ENCODE peak calls at places on chromosomes 16 and 17, in four cellular contexts. L, F, N and U are unnamed samples.

GRCh38 chr16:89402962-89403361 is 87.4 kb downstream of the ANKRD11 start:
- DNase-seq in L (no peak), F (no peak), N (no peak), U (no peak)

GRCh38 chr16:61148930-61149329 is 887.3 kb downstream of the CDH8 start:
- DNase-seq in L (no peak), F (no peak), N (no peak), U (no peak)

GRCh38 chr17:31509805-31510177 is 118.3 kb downstream of the RAB11FIP4 start:
- DNase-seq in L (no peak), F (no peak), N (no peak), U (no peak)

GRCh38 chr17:13337864-13338371 is 263.8 kb downstream of the HS3ST3A1 start:
- DNase-seq in L (no peak), F (no peak), N (peak), U (peak)

GRCh38 chr16:28985206-28985605 is 354 bp downstream of the LAT start:
- DNase-seq in L (no peak), F (no peak), N (no peak), U (no peak)

GRCh38 chr16:851209-851810 is 50.8 kb upstream of the GNG13 start:
- DNase-seq in L (no peak), F (no peak), N (no peak), U (no peak)

GRCh38 chr17:10172241-10172741 is 26.1 kb downstream of the GAS7 start:
- DNase-seq in L (no peak), F (no peak), N (no peak), U (peak)

GRCh38 chr17:16282522-16282921 is 65.5 kb downstream of the PIGL start:
- DNase-seq in L (no peak), F (no peak), N (no peak), U (peak)

GRCh38 chr17:47204722-47205418 is 4.3 kb upstream of the MYL4 start:
- DNase-seq in L (no peak), F (peak), N (peak), U (peak)

GRCh38 chr16:30185141-30185682 is 1.8 kb downstream of the CORO1A start:
- DNase-seq in L (no peak), F (no peak), N (no peak), U (no peak)

GRCh38 chr16:50697881-50698767 is 4.7 kb downstream of the NOD2 start:
- DNase-seq in L (no peak), F (peak), N (no peak), U (peak)

GRCh38 chr17:80354381-80354780 is 60.6 kb upstream of the ENDOV start:
- DNase-seq in L (no peak), F (no peak), N (no peak), U (no peak)

GRCh38 chr17:78378225-78379133 is at the start of gene PGS1:
- DNase-seq in L (no peak), F (no peak), N (peak), U (peak)

GRCh38 chr16:57480127-57480753 is 6.1 kb downstream of the DOK4 start:
- DNase-seq in L (no peak), F (no peak), N (peak), U (peak)

GRCh38 chr16:88865310-88865709 is 1.1 kb downstream of the PABPN1L start:
- DNase-seq in L (no peak), F (no peak), N (no peak), U (no peak)

GRCh38 chr16:11636172-11636721 is 32.0 kb upstream of the SNN start:
- DNase-seq in L (peak), F (no peak), N (peak), U (no peak)

GRCh38 chr17:51947160-51947559 is 211.4 kb downstream of the CA10 start:
- DNase-seq in L (no peak), F (no peak), N (no peak), U (no peak)

GRCh38 chr17:15502315-15503112 is 35.1 kb upstream of the CDRT4 start:
- DNase-seq in L (peak), F (no peak), N (peak), U (peak)

GRCh38 chr16:77715145-77715544 is 7.2 kb upstream of the NUDT7 start:
- DNase-seq in L (no peak), F (no peak), N (no peak), U (no peak)

GRCh38 chr16:23765933-23766332 is 11.1 kb downstream of the CHP2 start:
- DNase-seq in L (no peak), F (no peak), N (no peak), U (no peak)
- TF ChIP-seq CHD1 in L (no peak), F (no peak), N (no peak), U (no peak)

DNA sequence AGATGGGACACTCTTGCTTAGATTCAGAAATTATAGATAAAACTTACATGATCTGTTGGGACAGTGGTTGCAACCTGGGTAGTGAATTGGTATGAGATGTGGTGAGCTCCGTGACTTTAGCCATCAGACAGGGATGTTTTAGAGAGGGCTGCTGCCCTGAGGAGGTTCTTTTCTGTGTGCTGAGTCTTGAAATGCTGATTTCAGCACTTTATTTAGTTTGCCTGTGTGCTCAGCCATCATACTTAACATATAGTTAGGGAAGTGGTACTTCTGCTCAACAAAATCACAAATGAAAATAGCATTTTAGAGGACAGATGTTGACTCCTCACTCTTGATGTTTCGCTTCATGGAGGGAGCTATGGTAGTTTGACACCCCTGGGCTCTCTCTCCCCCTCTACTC is 95.9 kb upstream of the CDH13 start:
- DNase-seq in L (no peak), F (no peak), N (no peak), U (no peak)
- TF ChIP-seq CHD1 in L (no peak), F (no peak), N (no peak), U (no peak)

DNA sequence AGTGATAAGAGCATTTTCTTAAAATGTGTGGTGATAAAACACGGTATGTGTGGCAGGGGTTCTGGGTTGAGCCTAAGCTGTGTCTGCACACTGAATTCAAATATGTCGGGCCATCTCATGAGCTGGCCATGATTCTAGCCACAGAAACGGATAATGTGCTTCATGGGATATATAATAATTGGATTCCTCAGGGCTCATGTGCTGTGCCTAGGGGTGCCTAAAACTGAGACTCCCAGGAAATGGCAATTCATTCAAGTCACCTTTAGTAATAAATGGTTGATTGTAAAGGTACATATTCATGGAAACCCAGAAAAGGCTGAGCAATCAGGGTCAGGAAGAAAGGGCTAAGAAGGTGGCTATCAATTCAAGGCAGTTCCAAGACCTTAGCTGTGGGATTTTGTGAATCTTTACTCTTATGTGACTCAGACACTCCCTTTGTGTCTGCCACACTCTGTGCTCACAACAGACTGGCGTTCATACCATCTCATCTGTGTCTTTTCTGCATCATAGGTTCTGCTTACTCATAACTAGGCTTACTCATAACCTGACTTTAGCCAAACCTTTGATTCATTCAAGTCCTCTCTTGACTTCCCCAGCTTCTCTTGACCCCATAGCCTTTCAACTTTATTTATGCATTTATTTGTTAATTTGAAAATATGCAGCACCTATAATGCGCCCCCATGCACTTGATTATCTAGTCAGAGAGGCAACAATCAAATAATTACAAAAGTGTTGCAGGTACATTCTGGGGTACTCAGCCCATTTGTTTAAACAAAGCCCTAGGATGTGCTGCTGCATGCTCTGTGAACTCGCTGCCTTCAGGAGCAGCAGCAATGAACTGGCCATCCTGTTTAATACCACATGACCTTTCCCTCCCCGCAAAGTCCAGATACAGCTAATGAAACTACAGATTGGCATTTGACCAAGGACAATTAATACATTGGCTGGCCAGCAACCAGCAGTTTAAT is 28.4 kb upstream of the MED13 start:
- DNase-seq in L (no peak), F (peak), N (peak), U (peak)
- TF ChIP-seq CHD1 in L (no peak), F (no peak), N (no peak), U (no peak)

DNA sequence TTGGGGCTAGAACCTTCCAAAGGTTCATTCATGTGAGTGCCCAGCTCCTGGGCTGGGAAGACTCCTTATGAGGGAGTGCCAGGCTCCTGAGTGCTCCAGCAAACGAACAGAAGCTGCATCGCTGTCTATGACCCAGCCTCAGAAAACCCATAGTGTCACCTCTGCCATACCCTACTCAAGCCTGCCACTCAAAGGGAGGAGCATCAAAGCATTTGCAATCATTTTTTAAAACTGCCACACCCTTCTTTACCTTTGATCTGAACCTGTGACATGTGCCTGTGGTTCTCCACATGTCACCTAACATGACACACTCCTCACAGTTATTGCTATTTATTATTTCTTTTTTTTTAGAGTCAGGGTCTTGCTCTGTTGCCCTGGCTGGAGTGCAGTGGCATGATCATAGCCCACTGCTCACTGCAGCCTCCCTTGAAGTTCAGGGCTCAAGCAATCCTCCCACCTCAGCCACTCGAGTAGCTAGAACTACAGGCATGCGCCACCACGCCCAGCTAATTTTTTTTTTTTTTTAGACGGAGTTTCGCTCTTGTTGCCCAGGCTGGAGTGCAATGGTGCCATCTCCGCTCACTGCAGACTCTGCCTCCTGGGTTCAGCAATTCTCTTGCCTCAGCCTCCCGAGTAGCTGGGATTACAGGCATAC is 7.3 kb upstream of the KDM8 start:
- DNase-seq in L (no peak), F (no peak), N (no peak), U (no peak)
- TF ChIP-seq CHD1 in L (no peak), F (no peak), N (no peak), U (no peak)

GRCh38 chr16:85395207-85395912 is 217.8 kb upstream of the GSE1 start:
- DNase-seq in L (no peak), F (peak), N (peak), U (peak)
- TF ChIP-seq CHD1 in L (no peak), F (no peak), N (no peak), U (no peak)

GRCh38 chr17:64399071-64399766 is 8.6 kb upstream of the PECAM1 start:
- DNase-seq in L (no peak), F (no peak), N (no peak), U (no peak)

GRCh38 chr17:64398330-64398729 is 7.7 kb upstream of the PECAM1 start:
- DNase-seq in L (no peak), F (no peak), N (no peak), U (no peak)

GRCh38 chr17:64400644-64401043 is 10.0 kb upstream of the PECAM1 start:
- DNase-seq in L (no peak), F (no peak), N (no peak), U (no peak)

GRCh38 chr17:64401244-64401860 is 10.7 kb upstream of the PECAM1 start:
- DNase-seq in L (no peak), F (no peak), N (no peak), U (no peak)

GRCh38 chr17:64399767-64400156 is 9.1 kb upstream of the PECAM1 start:
- DNase-seq in L (no peak), F (no peak), N (no peak), U (no peak)
- TF ChIP-seq CHD1 in L (no peak), F (no peak), N (no peak), U (no peak)

DNA sequence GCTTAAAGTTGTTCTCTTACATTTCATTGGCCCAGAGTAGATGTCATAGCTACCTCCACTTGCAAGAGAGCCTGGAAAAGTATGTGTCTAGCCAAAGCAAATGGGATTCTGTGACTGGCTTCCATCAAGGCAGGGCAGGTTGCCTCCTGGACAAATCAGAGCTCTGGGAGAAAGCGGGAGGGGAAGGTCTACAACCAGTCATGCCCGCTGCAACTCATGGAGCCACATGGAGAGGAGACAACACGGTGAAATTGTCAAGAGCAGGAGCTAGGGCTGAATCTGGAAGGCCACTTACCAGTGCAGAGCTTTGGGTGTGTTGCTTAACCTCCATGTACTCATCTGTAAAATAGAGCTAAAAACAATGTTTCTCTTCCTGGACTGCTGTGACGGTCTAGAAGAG is 83.8 kb downstream of the MARF1 start:
- DNase-seq in L (no peak), F (no peak), N (no peak), U (no peak)
- TF ChIP-seq CHD1 in L (no peak), F (no peak), N (no peak), U (no peak)

DNA sequence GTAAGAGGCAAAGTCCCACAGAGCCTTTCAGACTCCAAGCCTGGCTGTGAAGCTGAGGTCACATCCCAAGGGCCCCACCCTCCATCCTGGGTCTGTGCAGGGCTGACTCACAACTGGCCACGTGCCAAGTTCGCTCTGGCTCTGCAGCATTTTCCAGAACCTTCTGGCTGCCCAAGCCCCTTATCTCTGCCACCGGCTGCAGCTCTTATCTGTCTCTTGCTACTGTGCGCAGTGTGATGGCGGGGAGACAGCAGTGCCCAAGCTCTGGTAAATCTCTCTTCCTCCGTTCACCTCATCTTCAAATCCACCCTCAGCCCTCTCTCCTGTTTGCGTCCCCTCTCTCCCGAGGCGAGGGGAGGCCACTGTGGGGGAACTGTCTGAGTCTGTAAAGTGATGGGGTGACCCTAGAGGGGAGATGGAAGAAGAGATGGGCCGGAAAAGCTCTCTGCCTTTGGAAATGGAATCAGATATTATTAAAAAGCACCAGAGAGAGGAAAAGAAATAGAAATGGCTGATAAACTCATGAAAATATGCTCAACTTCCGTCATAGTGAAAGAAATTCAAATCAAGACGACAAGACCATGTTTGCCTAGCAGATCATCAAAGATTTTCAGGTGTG is 162.7 kb upstream of the CDC42EP4 start:
- DNase-seq in L (no peak), F (no peak), N (peak), U (peak)
- TF ChIP-seq CHD1 in L (no peak), F (no peak), N (no peak), U (no peak)

GRCh38 chr17:8369944-8370343 is 6.6 kb downstream of the KRABD2 start:
- DNase-seq in L (no peak), F (no peak), N (no peak), U (no peak)

GRCh38 chr17:8365143-8365542 is 11.4 kb downstream of the KRABD2 start:
- DNase-seq in L (no peak), F (no peak), N (no peak), U (peak)

GRCh38 chr17:8360751-8361150 is 15.8 kb downstream of the KRABD2 start:
- DNase-seq in L (no peak), F (no peak), N (no peak), U (no peak)

GRCh38 chr17:8362651-8363332 is 13.7 kb downstream of the KRABD2 start:
- DNase-seq in L (no peak), F (no peak), N (no peak), U (peak)

DNA sequence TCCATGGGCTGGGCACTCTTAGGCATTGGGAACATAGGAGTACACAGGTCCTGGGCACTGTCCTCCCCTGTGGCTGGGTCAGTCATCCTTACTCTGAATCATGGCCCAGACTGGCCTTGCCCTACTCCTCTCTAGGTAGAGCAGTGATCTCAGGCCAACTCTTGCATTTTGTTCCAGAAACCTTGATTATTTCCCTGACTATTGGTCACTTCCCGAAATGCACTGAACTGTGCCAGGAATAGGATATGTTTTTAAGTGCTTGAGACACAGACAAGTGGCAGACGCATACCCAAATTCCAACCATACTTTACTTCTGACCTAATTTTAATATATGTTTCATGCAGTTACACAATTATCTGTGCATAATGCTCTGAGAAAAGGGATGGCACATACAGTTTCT is 10.3 kb downstream of the KRABD2 start:
- DNase-seq in L (no peak), F (no peak), N (no peak), U (peak)
- TF ChIP-seq CHD1 in L (no peak), F (no peak), N (no peak), U (no peak)